ENCODE peak calls at places on chromosome 11, in five cellular contexts. T is neural progenitor cell, C is K562, B is tibial nerve, K is DND-41. P is an unnamed sample.

GRCh38 chr11:63761173-63761572 is 7.4 kb downstream of the ZFTA start:
- DNase-seq in T (peak; percentile 79), C (no peak), B (no peak), K (no peak), P (no peak)

GRCh38 chr11:2802389-2803185 is 83.0 kb downstream of the CDKN1C start:
- DNase-seq in T (no peak), C (no peak), B (peak; percentile 9), K (no peak), P (no peak)

GRCh38 chr11:118051136-118051610 is 25.7 kb upstream of the TMPRSS4 start:
- DNase-seq in T (no peak), C (no peak), B (no peak), K (no peak), P (no peak)

GRCh38 chr11:44325698-44326097 is 15.8 kb upstream of the ALX4 start:
- DNase-seq in T (no peak), C (no peak), B (no peak), K (no peak), P (no peak)

GRCh38 chr11:6703247-6704063 is 20.3 kb upstream of the MRPL17 start:
- DNase-seq in T (peak; percentile 67), C (no peak), B (no peak), K (peak; percentile 58), P (no peak)

GRCh38 chr11:119031912-119032280 is 1.2 kb upstream of the SLC37A4 start:
- DNase-seq in T (no peak), C (no peak), B (no peak), K (no peak), P (no peak)

GRCh38 chr11:128928400-128928799 is 14.3 kb downstream of the TP53AIP1 start:
- DNase-seq in T (no peak), C (no peak), B (no peak), K (no peak), P (peak; percentile 13)

GRCh38 chr11:33868646-33869461 is 23.0 kb downstream of the LMO2 start:
- DNase-seq in T (peak; percentile 54), C (peak; percentile 68), B (no peak), K (no peak), P (no peak)

GRCh38 chr11:27178859-27179258 is 138.2 kb downstream of the BBOX1 start:
- DNase-seq in T (no peak), C (no peak), B (no peak), K (no peak), P (no peak)

GRCh38 chr11:122672892-122673291 is 17.4 kb downstream of the UBASH3B start:
- DNase-seq in T (no peak), C (no peak), B (no peak), K (no peak), P (no peak)

GRCh38 chr11:12680246-12680939 is 6.2 kb downstream of the TEAD1 start:
- DNase-seq in T (peak; percentile 96), C (no peak), B (peak; percentile 77), K (no peak), P (peak; percentile 7)

GRCh38 chr11:11841121-11841604 is 609 bp upstream of the USP47 start:
- DNase-seq in T (peak; percentile 44), C (no peak), B (no peak), K (no peak), P (no peak)

GRCh38 chr11:10792385-10793068 is 16.2 kb downstream of the EIF4G2 start:
- DNase-seq in T (peak; percentile 95), C (peak; percentile 88), B (peak; percentile 62), K (peak; percentile 70), P (peak; percentile 70)

GRCh38 chr11:13152736-13153541 is 124.7 kb upstream of the BMAL1 start:
- DNase-seq in T (peak; percentile 33), C (no peak), B (no peak), K (no peak), P (no peak)

GRCh38 chr11:9573775-9574555 is 495 bp downstream of the WEE1 start:
- DNase-seq in T (peak; percentile 55), C (no peak), B (no peak), K (no peak), P (no peak)

GRCh38 chr11:117424781-117425180 is 97.1 kb downstream of the CEP164 start:
- DNase-seq in T (no peak), C (no peak), B (no peak), K (no peak), P (no peak)

GRCh38 chr11:2770556-2771301 is 70.9 kb upstream of the KCNQ1OT1 start:
- DNase-seq in T (peak; percentile 1), C (no peak), B (peak; percentile 8), K (peak; percentile 4), P (no peak)

GRCh38 chr11:119093951-119094815 is 7.5 kb downstream of the DPAGT1 start:
- DNase-seq in T (peak; percentile 48), C (peak; percentile 6), B (peak; percentile 31), K (peak; percentile 48), P (peak; percentile 31)

GRCh38 chr11:33194455-33194854 is 33.2 kb upstream of the CSTF3 start:
- DNase-seq in T (no peak), C (no peak), B (no peak), K (no peak), P (no peak)

GRCh38 chr11:2741006-2741376 is 41.2 kb upstream of the KCNQ1OT1 start:
- DNase-seq in T (no peak), C (no peak), B (no peak), K (no peak), P (no peak)

GRCh38 chr11:6602096-6602940 is 1.1 kb downstream of the RRP8 start:
- DNase-seq in T (peak; percentile 16), C (no peak), B (no peak), K (no peak), P (no peak)

GRCh38 chr11:126408901-126409670 is 53.6 kb downstream of the ST3GAL4 start:
- DNase-seq in T (no peak), C (no peak), B (no peak), K (no peak), P (no peak)

GRCh38 chr11:70506658-70506970 is 108.3 kb downstream of the CTTN start:
- DNase-seq in T (no peak), C (no peak), B (no peak), K (no peak), P (no peak)

GRCh38 chr11:123682976-123683375 is 28.6 kb upstream of the SCN3B start:
- DNase-seq in T (no peak), C (no peak), B (no peak), K (no peak), P (no peak)

GRCh38 chr11:119484741-119485605 is 62.0 kb upstream of the THY1 start:
- DNase-seq in T (peak; percentile 51), C (peak; percentile 39), B (no peak), K (peak; percentile 12), P (no peak)

DNA sequence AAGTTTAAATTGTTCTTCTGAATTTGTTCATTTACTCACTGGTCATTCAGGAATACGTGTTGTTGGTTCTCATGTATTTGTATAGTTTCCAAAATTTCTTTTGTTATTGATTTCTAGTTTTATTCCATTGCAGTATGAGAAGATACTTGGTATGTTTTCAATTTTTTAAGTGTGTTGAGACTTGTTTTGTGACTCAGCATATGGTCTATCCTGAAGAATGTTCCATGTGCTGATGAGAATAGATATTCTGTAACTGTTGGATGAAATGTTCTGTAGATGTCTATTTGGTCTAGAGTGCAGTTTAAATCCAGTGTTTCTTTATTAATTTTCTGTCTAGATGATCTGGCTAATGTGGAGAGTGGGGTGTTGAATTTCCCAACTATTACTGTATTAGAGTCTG is 23.5 kb downstream of the CFAP300 start:
- DNase-seq in T (no peak), C (no peak), B (no peak), K (no peak), P (no peak)
- H3K27ac ChIP-seq in T (no peak overlapping the region), C (no peak overlapping the region), B (no peak overlapping the region), K (no peak overlapping the region), P (no peak overlapping the region)

GRCh38 chr11:58740447-58740846 is 8.7 kb upstream of the GLYAT start:
- DNase-seq in T (no peak), C (no peak), B (no peak), K (no peak), P (no peak)
- H3K9me3 ChIP-seq in T (peaks cover 26% of the 10 kb centered on the region), C (peaks cover 12% of the 10 kb centered on the region), B (peaks cover 34% of the 10 kb centered on the region), K (peaks cover 17% of the 10 kb centered on the region), P (peaks cover 6% of the 10 kb centered on the region)

GRCh38 chr11:46236918-46237247 is 40.6 kb upstream of the CREB3L1 start:
- DNase-seq in T (no peak), C (no peak), B (no peak), K (no peak), P (no peak)
- H3K4me3 ChIP-seq in T (peak overlapping the region; percentile 48), C (peak overlapping the region; percentile 35), B (no peak overlapping the region), K (no peak overlapping the region), P (no peak overlapping the region)

GRCh38 chr11:5488798-5489399 is 414 bp downstream of the OR52D1 start:
- DNase-seq in T (no peak), C (no peak), B (no peak), K (no peak), P (no peak)
- H3K27ac ChIP-seq in T (no peak overlapping the region), C (no peak overlapping the region), B (no peak overlapping the region), K (no peak overlapping the region), P (no peak overlapping the region)

GRCh38 chr11:15927866-15928217 is 428.5 kb downstream of the SOX6 start:
- DNase-seq in T (no peak), C (no peak), B (no peak), K (no peak), P (no peak)

GRCh38 chr11:15931497-15931896 is 424.8 kb downstream of the SOX6 start:
- DNase-seq in T (no peak), C (no peak), B (no peak), K (no peak), P (no peak)

GRCh38 chr11:15930442-15931025 is 425.8 kb downstream of the SOX6 start:
- DNase-seq in T (no peak), C (no peak), B (no peak), K (no peak), P (no peak)

GRCh38 chr11:15927196-15927865 is 429.0 kb downstream of the SOX6 start:
- DNase-seq in T (no peak), C (peak; percentile 19), B (no peak), K (no peak), P (no peak)

DNA sequence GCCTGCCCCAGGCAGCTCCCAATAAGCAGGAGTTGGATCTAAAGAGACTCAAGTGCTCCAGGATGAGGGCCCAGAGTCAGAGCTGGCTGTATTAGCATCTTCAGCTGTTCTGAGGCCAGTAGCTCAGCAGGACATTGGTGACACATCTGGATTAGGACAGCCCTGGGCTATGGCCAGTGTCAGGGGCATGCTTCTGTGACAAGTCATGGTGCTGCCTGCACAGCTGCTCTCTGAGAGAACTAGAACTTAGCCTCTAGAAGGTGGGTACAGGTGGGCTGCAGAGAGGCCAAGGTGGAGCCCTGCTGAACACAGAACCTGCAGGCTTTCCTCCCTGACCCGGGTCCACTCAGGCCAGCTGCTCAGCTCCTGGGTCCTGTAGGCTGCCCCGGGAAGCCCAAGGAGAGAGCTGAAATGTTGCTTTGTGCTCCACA is 427.0 kb downstream of the SOX6 start:
- DNase-seq in T (no peak), C (no peak), B (no peak), K (no peak), P (no peak)
- H3K9me3 ChIP-seq in T (peaks cover 5% of the 10 kb centered on the region), C (no peaks in the 10 kb centered on the region), B (no peaks in the 10 kb centered on the region), K (no peaks in the 10 kb centered on the region), P (no peaks in the 10 kb centered on the region)

GRCh38 chr11:46239801-46240061 is 37.7 kb upstream of the CREB3L1 start:
- DNase-seq in T (no peak), C (no peak), B (no peak), K (no peak), P (no peak)
- H3K4me3 ChIP-seq in T (no peak overlapping the region), C (peak overlapping the region; percentile 35), B (no peak overlapping the region), K (no peak overlapping the region), P (no peak overlapping the region)

GRCh38 chr11:73141031-73141308 is 1.1 kb downstream of the FCHSD2 start:
- DNase-seq in T (no peak), C (peak; percentile 36), B (no peak), K (no peak), P (peak; percentile 39)
- H3K27ac ChIP-seq in T (no peak overlapping the region), C (peak overlapping the region; percentile 33), B (no peak overlapping the region), K (peak overlapping the region; percentile 97), P (peak overlapping the region; percentile 96)

P was measured in CD4-positive, CD25-positive, alpha-beta regulatory T cell.